ENCODE peak calls at places on chromosomes 2 and 18, in six cellular contexts. Y, W, G, A, L and S are unnamed samples.
A peak's percentile ranks its signal among the peaks of the same experiment; 100 is the strongest.

GRCh38 chr18:79560042-79560860 is 119.4 kb upstream of the CTDP1 start:
- DNase-seq in Y (no peak), W (no peak), G (no peak), A (no peak), L (peak; percentile 30), S (peak; percentile 59)

GRCh38 chr18:76496200-76496890 is 1.3 kb upstream of the ZNF516 start:
- DNase-seq in Y (peak; percentile 57), W (no peak), G (peak; percentile 63), A (peak; percentile 20), L (no peak), S (peak; percentile 91)

GRCh38 chr2:21854938-21855337 is 731.2 kb downstream of the TDRD15 start:
- DNase-seq in Y (no peak), W (no peak), G (no peak), A (no peak), L (no peak), S (no peak)

GRCh38 chr2:128448331-128449225 is 129.9 kb upstream of the HS6ST1 start:
- DNase-seq in Y (no peak), W (no peak), G (no peak), A (no peak), L (no peak), S (no peak)

GRCh38 chr2:26612522-26613240 is 28.5 kb downstream of the CIB4 start:
- DNase-seq in Y (no peak), W (peak; percentile 77), G (no peak), A (no peak), L (no peak), S (peak; percentile 75)

GRCh38 chr2:240564571-240565266 is 3.6 kb upstream of the RNPEPL1 start:
- DNase-seq in Y (peak; percentile 65), W (no peak), G (peak; percentile 47), A (no peak), L (no peak), S (no peak)

GRCh38 chr2:25524507-25524906 is 148.9 kb downstream of the DTNB start:
- DNase-seq in Y (no peak), W (no peak), G (no peak), A (no peak), L (no peak), S (no peak)

GRCh38 chr2:191264647-191265079 is 19.5 kb downstream of the MYO1B start:
- DNase-seq in Y (no peak), W (no peak), G (no peak), A (no peak), L (no peak), S (no peak)

GRCh38 chr18:48330016-48330991 is 78.9 kb downstream of the ZBTB7C start:
- DNase-seq in Y (no peak), W (no peak), G (no peak), A (no peak), L (no peak), S (peak; percentile 69)

GRCh38 chr2:72669121-72669520 is 156.7 kb downstream of the EXOC6B start:
- DNase-seq in Y (no peak), W (no peak), G (no peak), A (no peak), L (no peak), S (no peak)

GRCh38 chr2:38626326-38627031 is 23.8 kb upstream of the HNRNPLL start:
- DNase-seq in Y (no peak), W (no peak), G (no peak), A (no peak), L (no peak), S (no peak)

GRCh38 chr2:24855022-24855622 is 61.9 kb downstream of the CENPO start:
- DNase-seq in Y (no peak), W (no peak), G (no peak), A (no peak), L (no peak), S (no peak)

GRCh38 chr2:196291873-196292800 is 120.8 kb upstream of the STK17B start:
- DNase-seq in Y (no peak), W (no peak), G (no peak), A (peak; percentile 57), L (no peak), S (no peak)

GRCh38 chr2:234488913-234489451 is 7.9 kb downstream of the ARL4C start:
- DNase-seq in Y (peak; percentile 66), W (no peak), G (no peak), A (no peak), L (no peak), S (no peak)

GRCh38 chr2:129585760-129586159 is 393.7 kb upstream of the RAB6C start:
- DNase-seq in Y (no peak), W (no peak), G (no peak), A (no peak), L (no peak), S (no peak)

GRCh38 chr18:70415823-70416488 is 127.1 kb downstream of the SOCS6 start:
- DNase-seq in Y (no peak), W (no peak), G (no peak), A (no peak), L (no peak), S (peak; percentile 59)

GRCh38 chr2:129667586-129667985 is 311.9 kb upstream of the RAB6C start:
- DNase-seq in Y (no peak), W (no peak), G (no peak), A (no peak), L (no peak), S (no peak)

GRCh38 chr2:230879271-230879882 is 14.6 kb downstream of the ITM2C start:
- DNase-seq in Y (no peak), W (no peak), G (no peak), A (peak; percentile 75), L (no peak), S (peak; percentile 1)

GRCh38 chr18:22210331-22210754 is 41.0 kb downstream of the GATA6 start:
- DNase-seq in Y (no peak), W (no peak), G (no peak), A (no peak), L (no peak), S (no peak)

GRCh38 chr2:220555961-220556360 is 928.5 kb downstream of the SLC4A3 start:
- DNase-seq in Y (no peak), W (no peak), G (no peak), A (no peak), L (no peak), S (no peak)

GRCh38 chr18:49441338-49441938 is 19.0 kb downstream of the DYM start:
- DNase-seq in Y (no peak), W (no peak), G (no peak), A (no peak), L (no peak), S (peak; percentile 55)

GRCh38 chr2:234378440-234378839 is 118.4 kb downstream of the ARL4C start:
- DNase-seq in Y (no peak), W (no peak), G (no peak), A (no peak), L (no peak), S (no peak)

GRCh38 chr2:71788186-71788525 is 334.8 kb downstream of the DYSF start:
- DNase-seq in Y (no peak), W (no peak), G (no peak), A (no peak), L (no peak), S (no peak)

GRCh38 chr18:26579941-26580618 is 31.7 kb upstream of the KCTD1 start:
- DNase-seq in Y (no peak), W (no peak), G (no peak), A (peak; percentile 66), L (no peak), S (peak; percentile 16)

GRCh38 chr2:178923546-178923945 is 116.3 kb upstream of the TTN start:
- DNase-seq in Y (no peak), W (no peak), G (no peak), A (no peak), L (no peak), S (no peak)

GRCh38 chr2:226797289-226797988 is 2.2 kb downstream of the IRS1 start:
- DNase-seq in Y (no peak), W (no peak), G (no peak), A (no peak), L (no peak), S (no peak)

GRCh38 chr2:237900891-237901831 is 41.7 kb downstream of the RAMP1 start:
- DNase-seq in Y (no peak), W (no peak), G (no peak), A (peak; percentile 58), L (peak; percentile 21), S (peak; percentile 68)

GRCh38 chr18:49371786-49372185 is 88.7 kb downstream of the DYM start:
- DNase-seq in Y (no peak), W (no peak), G (no peak), A (no peak), L (no peak), S (no peak)

GRCh38 chr2:121880283-121880682 is 124.8 kb downstream of the TSN start:
- DNase-seq in Y (no peak), W (no peak), G (no peak), A (no peak), L (no peak), S (no peak)

GRCh38 chr2:138601438-138602165 is 100.0 kb downstream of the SPOPL start:
- DNase-seq in Y (no peak), W (no peak), G (no peak), A (no peak), L (no peak), S (no peak)